ENCODE peak calls at places on chromosomes 13 and 19, in five cellular contexts. H is BJ, K is Calu3, T is HFF-Myc, V is Peyer's patch. F is an unnamed sample.

GRCh38 chr19:50285833-50286232 is 43.3 kb downstream of the KCNC3 start:
- DNase-seq in T (no peak), H (no peak), K (no peak), V (no peak), F (no peak)

GRCh38 chr19:55489711-55490477 is 1.7 kb downstream of the SSC5D start:
- DNase-seq in H (no peak), K (no peak), T (no peak), V (no peak), F (no peak)

GRCh38 chr13:95641291-95641811 is 3.2 kb downstream of the DZIP1 start:
- DNase-seq in T (no peak), V (no peak), H (no peak), K (no peak), F (no peak)

GRCh38 chr13:42275506-42275905 is 3.6 kb downstream of the AKAP11 start:
- DNase-seq in T (no peak), V (no peak), K (no peak), H (no peak), F (no peak)

GRCh38 chr19:45200614-45201013 is 22.0 kb downstream of the BLOC1S3 start:
- DNase-seq in V (no peak), H (no peak), T (peak), K (peak), F (peak)

GRCh38 chr19:3615524-3616135 is 9.0 kb upstream of the TBXA2R start:
- DNase-seq in H (no peak), K (no peak), V (no peak), T (no peak), F (no peak)

GRCh38 chr13:60427285-60427684 is 30.3 kb downstream of the TDRD3 start:
- DNase-seq in V (no peak), T (no peak), H (no peak), K (no peak), F (no peak)

GRCh38 chr13:26021956-26022355 is 29.9 kb downstream of the SHISA2 start:
- DNase-seq in V (no peak), K (no peak), H (no peak), T (no peak), F (no peak)

GRCh38 chr13:46341112-46341711 is 45.8 kb downstream of the RUBCNL start:
- DNase-seq in V (no peak), K (no peak), H (no peak), T (no peak), F (no peak)

GRCh38 chr19:610071-610800 is 20.6 kb downstream of the HCN2 start:
- DNase-seq in V (peak), H (no peak), K (no peak), T (no peak), F (no peak)

GRCh38 chr19:17544418-17544817 is 11.0 kb upstream of the COLGALT1 start:
- DNase-seq in K (no peak), H (no peak), V (no peak), T (no peak), F (no peak)

GRCh38 chr19:17954401-17954800 is 12.5 kb upstream of the KCNN1 start:
- DNase-seq in K (no peak), H (no peak), T (no peak), V (no peak), F (no peak)

GRCh38 chr19:56132316-56132822 is 8.7 kb upstream of the ZNF444 start:
- DNase-seq in K (no peak), H (no peak), T (no peak), V (no peak), F (no peak)

GRCh38 chr19:14112051-14112808 is 5.3 kb downstream of the PRKACA start:
- DNase-seq in H (no peak), V (no peak), K (no peak), T (no peak), F (no peak)

GRCh38 chr13:28094311-28094710 is 6.1 kb downstream of the FLT3 start:
- DNase-seq in V (no peak), T (no peak), H (no peak), K (no peak), F (no peak)

GRCh38 chr19:5355076-5355475 is 14.5 kb upstream of the PTPRS start:
- DNase-seq in H (no peak), K (no peak), T (no peak), V (no peak), F (no peak)

GRCh38 chr13:67147257-67148218 is 82.6 kb downstream of the PCDH9 start:
- DNase-seq in T (peak), V (no peak), H (peak), K (no peak), F (no peak)

GRCh38 chr13:28530729-28531194 is 35.8 kb upstream of the FLT1 start:
- DNase-seq in V (no peak), K (no peak), T (no peak), H (no peak), F (no peak)

GRCh38 chr13:21458457-21458815 is 667 bp downstream of the ZDHHC20 start:
- DNase-seq in K (peak), T (no peak), H (no peak), V (peak), F (peak)

GRCh38 chr13:41017744-41018582 is 1.2 kb downstream of the ELF1 start:
- DNase-seq in K (no peak), V (no peak), T (no peak), H (no peak), F (no peak)

GRCh38 chr19:6056801-6057650 is 53.3 kb downstream of the RFX2 start:
- DNase-seq in V (no peak), T (peak), H (peak), K (peak), F (no peak)

GRCh38 chr13:41352935-41353801 is 42.1 kb downstream of the NAA16 start:
- DNase-seq in T (no peak), K (peak), H (peak), V (no peak), F (peak)

GRCh38 chr19:17909017-17909732 is 23.6 kb upstream of the CCDC124 start:
- DNase-seq in H (no peak), T (no peak), V (no peak), K (no peak), F (no peak)

GRCh38 chr19:29326351-29326750 is 113.4 kb upstream of the UQCRFS1 start:
- DNase-seq in K (no peak), H (no peak), T (no peak), V (no peak), F (no peak)

GRCh38 chr19:1156305-1156801 is 17.7 kb downstream of the SBNO2 start:
- DNase-seq in K (no peak), H (no peak), T (no peak), V (no peak), F (no peak)

GRCh38 chr19:12983561-12984142 is 11.6 kb upstream of the NFIX start:
- DNase-seq in K (peak), H (no peak), T (no peak), V (peak), F (peak)

GRCh38 chr13:98517576-98518310 is 59.2 kb downstream of the STK24 start:
- DNase-seq in T (no peak), V (peak), H (no peak), K (no peak), F (no peak)

GRCh38 chr13:95002968-95003813 is 290.8 kb upstream of the SOX21 start:
- DNase-seq in V (no peak), H (no peak), K (no peak), T (no peak), F (no peak)

GRCh38 chr13:111616203-111616602 is 295.8 kb downstream of the TEX29 start:
- DNase-seq in H (no peak), K (no peak), T (no peak), V (no peak), F (no peak)

GRCh38 chr19:46955114-46955812 is 64.4 kb upstream of the NPAS1 start:
- DNase-seq in K (no peak), V (peak), T (no peak), H (no peak), F (no peak)

GRCh38 chr19:19425170-19425875 is 19.8 kb downstream of the GATAD2A start:
- DNase-seq in H (no peak), K (no peak), T (no peak), V (no peak), F (no peak)

GRCh38 chr13:77002590-77003190 is 10.8 kb downstream of the CLN5 start:
- DNase-seq in V (no peak), K (no peak), T (peak), H (no peak), F (no peak)

GRCh38 chr19:50719566-50719965 is at the start of gene SHANK1:
- DNase-seq in T (no peak), H (no peak), K (no peak), V (no peak), F (no peak)

DNA sequence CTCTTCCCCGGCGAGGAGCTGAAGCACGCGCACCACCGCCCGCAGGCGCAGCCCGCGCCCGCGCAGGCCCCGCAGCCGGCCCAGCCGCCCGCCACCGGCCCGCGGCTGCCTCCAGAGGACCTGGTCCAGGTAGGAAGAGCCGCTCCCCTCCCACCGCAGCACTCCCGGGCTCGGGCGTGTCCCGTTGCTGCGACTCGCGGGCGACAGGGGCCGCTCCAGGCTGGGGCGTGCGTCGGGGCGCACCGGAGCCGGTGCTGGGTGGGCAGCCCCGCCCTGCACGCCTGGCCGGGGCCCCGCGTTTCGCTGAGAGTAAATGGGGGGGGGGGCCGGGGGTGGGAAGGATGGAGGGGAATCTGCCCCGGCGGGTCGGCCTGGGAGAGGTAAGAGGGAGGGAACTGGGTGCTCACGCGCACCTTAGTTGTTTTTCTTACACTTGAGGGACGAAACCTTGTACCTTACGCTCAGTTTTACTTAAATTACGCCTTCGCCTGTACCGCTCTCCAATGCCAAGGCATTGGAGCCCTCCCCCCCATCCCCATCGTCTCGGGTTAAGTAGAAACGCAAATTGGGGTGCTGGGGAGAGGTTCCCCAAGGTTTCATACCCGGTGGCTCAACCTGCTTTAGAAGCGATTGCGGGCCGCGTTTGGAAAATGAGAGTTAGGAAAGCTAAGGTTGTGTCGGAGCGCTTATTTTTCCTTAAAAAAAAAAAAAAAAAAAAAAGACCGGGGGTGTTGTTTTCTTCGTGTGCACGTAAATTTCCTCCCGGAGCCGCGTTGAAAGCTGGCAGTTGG is 850 bp downstream of the KLF5 start:
- DNase-seq in V (no peak), H (no peak), K (no peak), T (no peak), F (peak)
- TF ChIP-seq CTCF in V (no peak), H (no peak), K (no peak), T (peak), F (no peak)

GRCh38 chr13:113749507-113749906 is 9.5 kb upstream of the TMEM255B start:
- DNase-seq in V (no peak), K (no peak), H (no peak), T (no peak), F (no peak)

GRCh38 chr13:113747291-113747833 is 11.7 kb upstream of the TMEM255B start:
- DNase-seq in T (no peak), H (no peak), K (no peak), V (no peak), F (no peak)

GRCh38 chr13:113748862-113749451 is 10.1 kb upstream of the TMEM255B start:
- DNase-seq in V (no peak), T (no peak), H (no peak), K (no peak), F (no peak)

GRCh38 chr13:113746671-113747070 is 12.4 kb upstream of the TMEM255B start:
- DNase-seq in T (no peak), H (no peak), V (no peak), K (no peak), F (no peak)

GRCh38 chr13:113748101-113748861 is 10.7 kb upstream of the TMEM255B start:
- DNase-seq in V (no peak), K (no peak), H (no peak), T (no peak), F (no peak)
- TF ChIP-seq CTCF in V (no peak), K (no peak), H (no peak), T (no peak), F (no peak)

GRCh38 chr13:113769881-113770280 is 10.9 kb downstream of the TMEM255B start:
- DNase-seq in H (no peak), T (no peak), V (no peak), K (no peak), F (no peak)

GRCh38 chr13:113769106-113769505 is 10.1 kb downstream of the TMEM255B start:
- DNase-seq in T (no peak), K (no peak), H (no peak), V (no peak), F (no peak)

GRCh38 chr13:113766035-113766800 is 7.2 kb downstream of the TMEM255B start:
- DNase-seq in H (no peak), V (no peak), T (no peak), K (no peak), F (no peak)

GRCh38 chr13:113767366-113767765 is 8.3 kb downstream of the TMEM255B start:
- DNase-seq in T (no peak), K (no peak), V (no peak), H (no peak), F (no peak)

DNA sequence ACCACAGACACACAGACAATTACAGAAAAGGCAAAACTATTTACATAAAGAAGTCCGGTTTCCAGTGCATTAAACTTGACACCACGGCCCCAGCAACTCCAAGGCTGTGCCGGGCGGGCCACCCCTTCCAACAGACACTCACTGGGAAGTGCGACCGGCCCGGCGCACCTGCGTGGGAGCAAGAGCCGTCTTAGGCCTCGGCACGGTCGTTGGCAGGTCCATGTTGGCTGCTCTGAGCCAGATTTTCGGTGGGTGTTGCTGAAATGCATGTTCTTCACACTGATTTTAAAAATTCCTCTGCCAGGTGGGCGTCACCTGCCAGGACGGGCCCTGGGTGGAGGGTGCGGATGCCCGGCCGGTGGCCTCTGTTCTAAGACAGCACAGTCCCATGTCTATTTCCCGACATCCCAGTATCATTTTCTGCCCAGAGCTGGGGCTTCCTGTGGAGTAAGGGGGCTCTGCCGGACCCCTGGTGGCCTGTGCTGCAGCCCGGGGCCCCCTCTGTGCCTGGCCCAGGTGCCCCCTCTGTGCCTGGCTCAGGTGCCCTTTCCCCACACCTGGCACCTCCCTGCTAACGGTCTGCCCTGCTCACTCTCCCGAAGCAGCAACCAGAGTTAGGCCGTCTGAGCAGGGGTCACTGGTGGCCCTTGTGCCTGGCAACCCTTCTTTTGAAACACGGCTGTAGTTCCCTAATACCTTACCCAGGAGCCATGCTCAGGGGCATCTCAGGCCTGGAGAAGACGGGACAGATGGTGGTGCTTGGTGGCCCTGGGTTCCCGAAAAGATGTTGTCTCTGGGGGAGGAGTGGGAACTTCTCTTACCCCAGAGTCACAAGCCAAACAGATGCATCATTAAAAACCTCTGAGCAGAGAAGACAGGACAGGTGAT is 9.2 kb downstream of the TMEM255B start:
- DNase-seq in T (no peak), V (no peak), H (no peak), K (no peak), F (no peak)
- TF ChIP-seq CTCF in T (no peak), V (no peak), H (no peak), K (no peak), F (no peak)

GRCh38 chr19:48578891-48579290 is 26.9 kb downstream of the SULT2B1 start:
- DNase-seq in T (no peak), V (no peak), H (no peak), K (no peak), F (no peak)
- TF ChIP-seq CTCF in T (no peak), V (no peak), H (no peak), K (no peak), F (no peak)